ENCODE peak calls at places on chromosomes 6 and 20, in six cellular contexts. T, X, M, Z, B and K are unnamed samples. For H3K36me3, the result is how much of the 10 kb centered on the place peaks cover.

GRCh38 chr6:11232968-11233626 is 629 bp upstream of the NEDD9 start:
- DNase-seq in T (peak), X (no peak), M (no peak), Z (no peak), B (no peak), K (no peak)

GRCh38 chr6:142803027-142803426 is 141.9 kb downstream of the HIVEP2 start:
- DNase-seq in T (no peak), X (no peak), M (no peak), Z (no peak), B (no peak), K (no peak)

GRCh38 chr20:561437-562231 is 18.0 kb upstream of the CSNK2A1 start:
- DNase-seq in T (peak), X (peak), M (peak), Z (peak), B (peak), K (peak)

GRCh38 chr6:139219746-139220145 is 72.1 kb downstream of the TXLNB start:
- DNase-seq in T (no peak), X (no peak), M (peak), Z (no peak), B (no peak), K (no peak)

GRCh38 chr20:33490023-33490933 is at the start of gene CBFA2T2:
- DNase-seq in T (peak), X (peak), M (no peak), Z (no peak), B (peak), K (peak)

GRCh38 chr6:33853026-33853425 is 49.2 kb upstream of the MLN start:
- DNase-seq in T (no peak), X (no peak), M (no peak), Z (no peak), B (no peak), K (no peak)

GRCh38 chr6:21998539-21998938 is 298.3 kb downstream of the PRL start:
- DNase-seq in T (no peak), X (no peak), M (no peak), Z (no peak), B (no peak), K (no peak)

GRCh38 chr6:31572041-31572911 is at the start of gene LTA:
- DNase-seq in T (no peak), X (no peak), M (peak), Z (no peak), B (no peak), K (peak)

GRCh38 chr6:11197175-11197535 is 35.3 kb downstream of the NEDD9 start:
- DNase-seq in T (peak), X (peak), M (no peak), Z (no peak), B (no peak), K (no peak)

GRCh38 chr6:41728954-41729353 is 6.5 kb downstream of the TFEB start:
- DNase-seq in T (no peak), X (no peak), M (no peak), Z (no peak), B (no peak), K (no peak)

GRCh38 chr6:133726188-133726587 is 162.7 kb upstream of the TCF21 start:
- DNase-seq in T (no peak), X (no peak), M (no peak), Z (no peak), B (no peak), K (no peak)

GRCh38 chr20:44070139-44070900 is 116.7 kb downstream of the JPH2 start:
- DNase-seq in T (no peak), X (no peak), M (no peak), Z (no peak), B (no peak), K (no peak)

GRCh38 chr6:74409447-74409846 is 713.4 kb downstream of the CD109 start:
- DNase-seq in T (peak), X (peak), M (no peak), Z (no peak), B (no peak), K (no peak)

GRCh38 chr6:36998723-36999466 is 6.6 kb upstream of the FGD2 start:
- DNase-seq in T (no peak), X (no peak), M (peak), Z (no peak), B (no peak), K (no peak)

GRCh38 chr20:6122111-6122872 is 538 bp downstream of the FERMT1 start:
- DNase-seq in T (peak), X (peak), M (no peak), Z (peak), B (no peak), K (no peak)

GRCh38 chr6:45439861-45440388 is 62.2 kb upstream of the SUPT3H start:
- DNase-seq in T (no peak), X (no peak), M (no peak), Z (no peak), B (no peak), K (no peak)

GRCh38 chr6:36701401-36701991 is 3.9 kb downstream of the RAB44 start:
- DNase-seq in T (no peak), X (no peak), M (peak), Z (peak), B (no peak), K (no peak)

GRCh38 chr6:48610846-48611245 is 499.8 kb upstream of the PTCHD4 start:
- DNase-seq in T (no peak), X (peak), M (no peak), Z (no peak), B (no peak), K (no peak)

GRCh38 chr6:142378138-142378875 is 76.5 kb downstream of the ADGRG6 start:
- DNase-seq in T (no peak), X (peak), M (no peak), Z (peak), B (peak), K (no peak)

GRCh38 chr6:104256547-104257144 is 603.1 kb downstream of the HACE1 start:
- DNase-seq in T (no peak), X (no peak), M (no peak), Z (no peak), B (no peak), K (no peak)

GRCh38 chr20:43846516-43846905 is 68.1 kb upstream of the TOX2 start:
- DNase-seq in T (no peak), X (no peak), M (no peak), Z (no peak), B (no peak), K (no peak)

DNA sequence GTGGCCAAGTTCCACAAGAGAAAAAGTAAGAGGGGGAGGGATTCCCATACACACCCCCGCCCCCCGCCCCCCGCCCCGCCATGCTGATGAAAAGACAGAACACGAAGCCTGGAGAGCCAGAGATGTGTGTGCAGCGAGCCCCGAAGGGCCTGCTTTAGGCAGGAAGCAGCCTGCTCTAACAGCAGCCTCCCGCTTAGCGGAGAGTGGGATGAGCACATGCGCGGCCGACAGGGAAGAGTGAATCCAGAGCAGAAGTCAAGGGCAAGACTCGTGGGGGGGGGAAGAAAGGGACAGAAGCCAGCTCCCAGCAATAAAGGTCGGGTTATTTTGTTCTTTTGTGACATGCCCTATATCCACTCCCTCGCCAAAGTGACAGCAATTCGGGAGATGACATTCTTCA is 67.2 kb upstream of the PTGIS start:
- DNase-seq in T (no peak), X (no peak), M (peak), Z (no peak), B (peak), K (no peak)
- H3K36me3 ChIP-seq in T (under half), X (under half), M (half or more), Z (half or more), B (under half), K (half or more)

DNA sequence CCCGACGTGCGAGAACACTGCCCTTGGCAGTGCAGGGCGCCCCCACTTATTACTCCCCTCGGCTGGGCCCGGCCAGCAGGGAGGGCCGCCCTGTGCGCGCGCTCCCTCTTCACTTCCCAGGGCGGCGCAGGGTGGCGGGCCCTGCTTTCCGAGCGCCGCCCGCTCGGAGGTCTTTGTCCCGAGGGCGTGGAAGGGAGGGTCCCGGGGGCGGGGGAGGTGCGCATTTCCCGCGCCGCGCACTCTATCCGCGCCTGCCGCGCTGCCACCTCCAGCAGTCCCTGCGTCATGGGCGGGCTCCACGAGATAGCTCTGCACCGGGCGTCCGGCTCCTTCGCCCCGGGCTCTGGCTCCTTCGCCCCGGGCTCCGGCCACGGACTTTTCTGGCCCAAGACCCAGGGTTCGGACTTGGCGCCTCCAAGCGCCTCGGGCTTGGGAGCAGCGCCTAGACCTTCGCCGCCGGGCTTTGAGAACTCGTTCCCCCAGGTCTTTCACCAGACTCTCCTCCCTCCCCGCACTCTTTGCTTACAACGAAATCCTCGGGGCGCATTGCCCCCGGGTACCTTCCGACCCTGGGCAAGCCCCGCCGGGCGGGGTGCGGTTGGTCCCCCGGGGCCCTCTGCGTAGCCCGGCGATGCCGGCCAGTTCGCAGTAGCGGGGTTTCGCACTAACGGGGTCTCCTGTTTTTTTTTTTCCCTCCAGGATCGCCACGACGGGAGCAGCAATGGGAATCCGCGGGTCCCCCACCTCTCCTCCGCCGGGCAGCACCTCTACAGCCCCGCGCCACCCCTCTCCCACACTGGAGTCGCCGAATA is 1.6 kb downstream of the TFAP2C start:
- DNase-seq in T (peak), X (peak), M (no peak), Z (no peak), B (no peak), K (no peak)
- TF ChIP-seq CTCF in T (peak), X (no peak), M (no peak), Z (peak), B (no peak), K (no peak)

GRCh38 chr6:108302371-108302770 is 7.5 kb downstream of the AFG1L start:
- DNase-seq in T (no peak), X (no peak), M (no peak), Z (no peak), B (no peak), K (no peak)
- H3K27ac ChIP-seq in T (no peak), X (no peak), M (no peak), Z (no peak), B (no peak), K (no peak)

GRCh38 chr6:135193221-135193620 is 12.1 kb downstream of the MYB start:
- DNase-seq in T (no peak), X (no peak), M (no peak), Z (no peak), B (no peak), K (no peak)
- H3K36me3 ChIP-seq in T (under half), X (under half), M (half or more), Z (under half), B (under half), K (under half)

GRCh38 chr20:14334306-14334930 is 3.0 kb downstream of the FLRT3 start:
- DNase-seq in T (peak), X (peak), M (peak), Z (no peak), B (no peak), K (peak)
- TF ChIP-seq CTCF in T (peak), X (peak), M (peak), Z (peak), B (peak), K (peak)

GRCh38 chr20:63572788-63573738 is 976 bp downstream of the HELZ2 start:
- DNase-seq in T (peak), X (no peak), M (no peak), Z (no peak), B (no peak), K (no peak)
- H3K27ac ChIP-seq in T (no peak), X (peak), M (no peak), Z (no peak), B (peak), K (peak)

DNA sequence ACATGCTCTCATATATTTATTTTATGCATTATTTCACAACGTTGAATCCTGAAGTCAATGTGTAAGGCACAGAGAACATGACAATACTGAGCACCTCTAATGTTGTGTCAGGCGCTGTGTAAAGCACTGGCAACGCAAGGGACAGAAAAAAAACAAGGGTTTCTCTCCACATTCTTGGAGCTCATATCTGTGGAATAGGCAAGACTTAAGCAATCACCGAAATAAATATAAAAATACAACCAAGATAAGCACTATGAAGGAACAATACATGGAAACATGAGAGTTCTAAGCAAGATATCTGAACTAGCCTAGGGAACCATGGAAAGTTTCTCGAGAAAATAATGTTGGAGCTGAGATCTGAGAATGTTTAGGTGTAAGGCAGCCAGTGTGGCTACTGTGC is 1.7 kb upstream of the DST start:
- DNase-seq in T (no peak), X (no peak), M (no peak), Z (no peak), B (no peak), K (no peak)
- H3K36me3 ChIP-seq in T (under half), X (under half), M (under half), Z (half or more), B (under half), K (under half)

DNA sequence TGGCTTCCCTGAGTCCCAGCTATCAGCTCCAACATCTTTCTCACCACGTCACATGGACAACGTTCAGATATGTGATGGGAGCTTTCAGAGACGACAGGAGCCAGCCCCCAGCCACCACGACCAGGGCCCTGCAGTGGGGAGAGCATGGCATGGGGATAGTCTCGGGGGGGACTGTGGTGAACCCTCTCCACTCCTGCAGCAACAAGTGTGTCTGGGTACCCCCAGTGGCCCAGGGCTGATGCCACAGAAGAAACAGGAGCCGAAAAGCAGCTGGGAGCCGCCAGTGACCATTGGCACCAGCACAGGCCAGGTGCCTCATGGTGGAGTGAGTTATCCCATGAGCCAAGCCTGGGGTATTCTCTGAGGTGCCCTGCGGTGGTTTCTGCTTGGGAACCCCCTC is 339.7 kb downstream of the TAF4 start:
- DNase-seq in T (no peak), X (no peak), M (no peak), Z (no peak), B (no peak), K (no peak)
- TF ChIP-seq CTCF in T (no peak), X (no peak), M (no peak), Z (no peak), B (no peak), K (no peak)